ENCODE peak calls at places on chromosomes 13 and 19, in four cellular contexts. T is breast epithelium; W is heart right ventricle; B is naive thymus-derived CD4-positive, alpha-beta T cell. G is an unnamed sample.

GRCh38 chr13:97448503-97449251 is 14.7 kb downstream of the RAP2A start:
- DNase-seq in T (no peak), W (no peak), B (no peak), G (no peak)

GRCh38 chr13:79311456-79311855 is 94.6 kb downstream of the RBM26 start:
- DNase-seq in T (no peak), W (no peak), B (no peak), G (no peak)

GRCh38 chr19:5692785-5693194 is 2.7 kb downstream of the RPL36 start:
- DNase-seq in T (no peak), W (no peak), B (no peak), G (no peak)

GRCh38 chr19:9939301-9939913 is 3.1 kb upstream of the OLFM2 start:
- DNase-seq in T (no peak), W (no peak), B (no peak), G (no peak)

GRCh38 chr19:29567366-29567915 is 38.6 kb upstream of the POP4 start:
- DNase-seq in T (no peak), W (no peak), B (no peak), G (no peak)

GRCh38 chr19:14695471-14695870 is 5.6 kb downstream of the ZNF333 start:
- DNase-seq in T (no peak), W (no peak), B (no peak), G (no peak)

GRCh38 chr19:42250249-42250665 is 4.7 kb downstream of the ERF start:
- DNase-seq in T (peak; percentile 22), W (peak; percentile 27), B (no peak), G (no peak)

GRCh38 chr13:109787135-109787954 is 962 bp upstream of the IRS2 start:
- DNase-seq in T (peak; percentile 56), W (peak; percentile 28), B (peak; percentile 49), G (no peak)

GRCh38 chr19:12723383-12723642 is 419 bp downstream of the TNPO2 start:
- DNase-seq in T (no peak), W (no peak), B (no peak), G (no peak)

GRCh38 chr13:75726313-75726712 is 90.2 kb downstream of the LMO7 start:
- DNase-seq in T (no peak), W (no peak), B (no peak), G (no peak)

GRCh38 chr13:75724742-75725504 is 88.8 kb downstream of the LMO7 start:
- DNase-seq in T (no peak), W (no peak), B (no peak), G (no peak)

GRCh38 chr13:75725784-75726183 is 89.7 kb downstream of the LMO7 start:
- DNase-seq in T (no peak), W (no peak), B (no peak), G (no peak)

GRCh38 chr13:75721307-75721706 is 85.2 kb downstream of the LMO7 start:
- DNase-seq in T (no peak), W (no peak), B (no peak), G (no peak)

DNA sequence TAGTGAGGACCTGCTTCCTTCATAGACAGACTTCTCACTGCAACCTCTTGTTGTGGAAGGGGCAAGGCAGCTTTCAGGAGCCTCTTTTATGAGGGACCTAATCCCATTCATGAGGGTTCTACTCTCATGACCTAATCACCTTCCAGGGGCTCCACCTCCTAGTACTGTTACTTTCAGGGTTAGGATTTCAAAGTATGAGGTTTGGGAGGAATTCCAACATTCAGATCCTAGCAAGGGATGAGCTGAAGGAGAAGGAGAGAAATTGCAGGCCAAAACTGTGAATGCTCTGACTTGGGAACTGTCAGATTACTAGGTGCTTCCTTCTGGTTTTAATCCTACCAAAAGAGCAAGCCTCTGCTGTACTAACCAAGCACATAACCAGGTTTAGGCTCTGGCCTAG is 87.8 kb downstream of the LMO7 start:
- DNase-seq in T (no peak), W (no peak), B (no peak), G (no peak)
- H3K27ac ChIP-seq in T (no peak overlapping the region), W (no peak overlapping the region), B (no peak overlapping the region), G (no peak overlapping the region)

GRCh38 chr13:66886248-66886647 is 343.9 kb downstream of the PCDH9 start:
- DNase-seq in T (no peak), W (no peak), B (no peak), G (peak; percentile 50)

GRCh38 chr13:66887088-66887487 is 343.0 kb downstream of the PCDH9 start:
- DNase-seq in T (no peak), W (peak; percentile 11), B (no peak), G (no peak)

GRCh38 chr13:66888698-66889097 is 341.4 kb downstream of the PCDH9 start:
- DNase-seq in T (no peak), W (no peak), B (no peak), G (no peak)
- H3K27ac ChIP-seq in T (no peak overlapping the region), W (no peak overlapping the region), B (no peak overlapping the region), G (no peak overlapping the region)

DNA sequence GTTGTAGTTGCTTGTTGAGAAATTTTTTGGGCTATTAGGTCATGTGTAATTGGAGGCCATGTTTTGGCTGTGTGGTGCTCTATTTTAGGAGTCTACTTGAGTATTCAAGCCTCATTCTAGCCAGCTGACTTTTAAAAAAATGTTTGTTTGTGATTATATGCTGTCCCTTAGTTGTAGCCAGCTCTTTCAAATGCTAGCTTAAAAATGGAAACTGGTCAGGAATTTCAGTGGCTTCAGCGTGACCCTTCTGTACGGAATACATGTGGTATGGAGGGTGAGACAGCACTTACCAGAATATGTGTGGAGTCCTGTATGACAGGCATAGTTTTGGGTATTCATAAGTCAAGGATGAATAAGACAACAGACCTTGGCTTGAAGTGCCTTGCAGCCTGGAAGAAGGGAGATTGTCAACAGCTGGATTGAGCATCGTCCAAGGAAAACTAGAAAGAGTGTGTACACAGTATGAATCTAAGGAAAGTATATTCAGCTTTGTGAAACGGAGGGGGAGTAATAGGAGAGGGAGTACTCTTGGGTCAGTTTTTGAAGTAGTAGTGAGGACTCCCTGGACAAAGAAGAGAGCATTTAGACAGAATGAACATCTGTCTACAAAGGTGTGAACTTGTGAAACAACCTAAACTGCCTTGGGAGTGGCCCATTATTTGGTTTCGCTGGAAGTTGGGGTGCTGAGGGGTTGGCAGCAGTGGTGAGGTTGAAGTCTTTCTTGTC is 20.0 kb upstream of the WTIP start:
- DNase-seq in T (no peak), W (no peak), B (no peak), G (no peak)
- H3K27ac ChIP-seq in T (peak overlapping the region; percentile 70), W (peak overlapping the region; percentile 85), B (no peak overlapping the region), G (no peak overlapping the region)

GRCh38 chr19:3366761-3367571 is 583 bp downstream of the NFIC start:
- DNase-seq in T (no peak), W (peak; percentile 58), B (no peak), G (peak; percentile 71)

GRCh38 chr19:3365093-3365446 is 1.3 kb upstream of the NFIC start:
- DNase-seq in T (no peak), W (no peak), B (no peak), G (no peak)

GRCh38 chr19:3364501-3364858 is 1.9 kb upstream of the NFIC start:
- DNase-seq in T (no peak), W (no peak), B (no peak), G (no peak)

GRCh38 chr19:3366104-3366760 is at the start of gene NFIC:
- DNase-seq in T (peak; percentile 79), W (peak; percentile 83), B (no peak), G (peak; percentile 79)

DNA sequence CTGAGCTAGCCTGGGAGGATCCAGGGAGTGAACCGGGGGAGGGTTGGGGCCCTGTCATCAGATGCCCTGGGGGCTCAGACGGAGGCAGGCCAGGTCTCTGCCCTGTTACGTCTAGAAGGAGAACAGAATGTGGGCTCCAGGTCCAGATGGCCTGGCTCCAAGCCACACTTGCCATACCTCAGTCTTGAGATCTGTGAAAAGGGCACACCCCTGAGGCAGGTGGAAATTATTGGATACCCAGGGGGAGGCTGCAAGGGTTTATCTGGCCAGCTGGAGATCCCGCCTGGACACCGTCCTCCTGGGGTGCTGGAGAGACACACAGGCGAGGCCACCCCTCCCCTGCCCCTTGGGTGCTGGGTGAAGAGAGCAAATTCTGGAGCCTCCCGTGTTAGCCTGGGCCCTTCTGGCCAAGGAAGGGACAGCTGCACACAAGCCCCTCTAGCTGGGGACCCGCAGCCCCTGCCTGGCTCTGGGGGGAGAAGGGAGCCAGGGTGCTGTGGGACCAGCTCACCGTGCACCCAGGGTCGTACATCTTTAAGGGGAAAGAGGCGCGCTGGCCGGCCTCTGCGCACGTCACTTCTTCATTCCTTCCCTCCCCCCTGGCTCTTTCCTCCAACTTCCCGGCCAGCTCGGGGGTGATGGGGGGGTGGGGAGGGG is 808 bp upstream of the NFIC start:
- DNase-seq in T (peak; percentile 75), W (peak; percentile 74), B (no peak), G (peak; percentile 71)
- H3K27ac ChIP-seq in T (peak overlapping the region; percentile 99), W (peak overlapping the region; percentile 98), B (no peak overlapping the region), G (peak overlapping the region; percentile 93)

GRCh38 chr13:33405371-33405770 is 119.8 kb upstream of the STARD13 start:
- DNase-seq in T (no peak), W (no peak), B (no peak), G (no peak)
- H3K27ac ChIP-seq in T (no peak overlapping the region), W (no peak overlapping the region), B (no peak overlapping the region), G (no peak overlapping the region)

G was measured in substantia nigra.